ENCODE peak calls at places on chromosome 16, in nine cellular contexts. R is Calu3, Y is nephron progenitor cell, D is dorsolateral prefrontal cortex, Z is coronary artery, F is transverse colon, J is AG09309, G is MM.1S, S is cardiac muscle cell. B is an unnamed sample.
A peak's percentile ranks its signal among the peaks of the same experiment; 100 is the strongest.

GRCh38 chr16:12868169-12868568 is 33.2 kb upstream of the SHISA9 start:
- DNase-seq in J (no peak), G (no peak), Y (no peak), Z (no peak), S (no peak), D (no peak), R (no peak), F (no peak), B (no peak)

GRCh38 chr16:50273888-50274770 is 7.8 kb downstream of the ADCY7 start:
- DNase-seq in S (no peak), G (peak; percentile 74), J (no peak), R (no peak), D (no peak), F (peak; percentile 60), Y (no peak), Z (no peak), B (peak; percentile 73)

GRCh38 chr16:9012848-9013507 is 49.3 kb upstream of the USP7 start:
- DNase-seq in R (no peak), S (peak; percentile 23), Y (peak; percentile 60), J (no peak), F (no peak), Z (no peak), D (peak; percentile 58), G (no peak), B (peak; percentile 21)

GRCh38 chr16:22192261-22193133 is 13.6 kb upstream of the EEF2K start:
- DNase-seq in J (peak; percentile 71), R (peak; percentile 63), S (peak; percentile 98), F (peak; percentile 86), Y (peak; percentile 19), G (peak; percentile 85), Z (peak; percentile 94), D (peak; percentile 72), B (peak; percentile 95)

GRCh38 chr16:3857189-3858013 is 23.1 kb downstream of the CREBBP start:
- DNase-seq in F (peak; percentile 30), J (no peak), D (no peak), G (peak; percentile 14), R (no peak), Y (no peak), Z (no peak), S (peak; percentile 89), B (no peak)

GRCh38 chr16:11604783-11605563 is 18.3 kb upstream of the LITAF start:
- DNase-seq in J (no peak), F (peak; percentile 54), G (no peak), Z (peak; percentile 81), D (no peak), R (no peak), S (peak; percentile 94), Y (no peak), B (no peak)

GRCh38 chr16:73068546-73069401 is 20.8 kb upstream of the ZFHX3 start:
- DNase-seq in F (peak; percentile 57), Z (peak; percentile 95), S (peak; percentile 94), Y (no peak), R (peak; percentile 66), J (peak; percentile 93), G (no peak), D (no peak), B (no peak)

GRCh38 chr16:53817812-53818211 is 113.9 kb downstream of the FTO start:
- DNase-seq in S (peak; percentile 39), F (no peak), G (no peak), J (no peak), Z (no peak), Y (no peak), R (no peak), D (no peak), B (no peak)

GRCh38 chr16:52357711-52358110 is 189.2 kb downstream of the TOX3 start:
- DNase-seq in S (no peak), G (no peak), F (no peak), J (no peak), R (no peak), D (no peak), Z (no peak), Y (no peak), B (no peak)

GRCh38 chr16:29675811-29676643 is 3.0 kb upstream of the QPRT start:
- DNase-seq in Y (no peak), D (peak; percentile 29), J (no peak), G (peak; percentile 23), S (peak; percentile 53), F (no peak), Z (no peak), R (no peak), B (no peak)

GRCh38 chr16:24044467-24044866 is 208.7 kb downstream of the PRKCB start:
- DNase-seq in R (no peak), J (no peak), Z (no peak), G (no peak), F (no peak), S (no peak), D (no peak), Y (no peak), B (no peak)

GRCh38 chr16:24046442-24046841 is 209.7 kb upstream of the CACNG3 start:
- DNase-seq in S (no peak), G (no peak), F (no peak), D (no peak), Z (no peak), R (no peak), J (no peak), Y (no peak), B (no peak)

GRCh38 chr16:24049113-24049512 is 207.0 kb upstream of the CACNG3 start:
- DNase-seq in F (no peak), Y (no peak), Z (no peak), J (no peak), R (no peak), S (no peak), D (no peak), G (no peak), B (no peak)

GRCh38 chr16:24041834-24042631 is 206.2 kb downstream of the PRKCB start:
- DNase-seq in D (peak; percentile 88), Y (peak; percentile 83), J (peak; percentile 4), G (peak; percentile 74), F (peak; percentile 72), R (peak; percentile 83), S (peak; percentile 64), Z (no peak), B (peak; percentile 92)

GRCh38 chr16:24045641-24046040 is 209.9 kb downstream of the PRKCB start:
- DNase-seq in R (peak; percentile 25), S (no peak), J (no peak), G (no peak), Z (no peak), F (no peak), D (peak; percentile 36), Y (peak; percentile 40), B (no peak)
- TF ChIP-seq CTCF in R (peak; percentile 33), S (peak; percentile 7), J (no peak), G (no peak), Z (no peak), F (no peak), D (peak; percentile 53), Y (peak; percentile 59), B (no peak)

GRCh38 chr16:23302045-23302956 is at the start of gene SCNN1B:
- DNase-seq in Z (no peak), F (peak; percentile 86), R (peak; percentile 21), G (peak; percentile 91), D (no peak), J (no peak), Y (peak; percentile 65), S (no peak), B (peak; percentile 4)
- TF ChIP-seq CTCF in Z (no peak), F (no peak), R (no peak), G (peak; percentile 9), D (no peak), J (no peak), Y (no peak), S (no peak), B (no peak)

GRCh38 chr16:81818514-81819304 is 39.6 kb downstream of the PLCG2 start:
- DNase-seq in J (no peak), G (no peak), F (no peak), S (no peak), R (no peak), Y (no peak), D (no peak), Z (no peak), B (no peak)

GRCh38 chr16:81823734-81824133 is 44.6 kb downstream of the PLCG2 start:
- DNase-seq in R (no peak), F (no peak), J (no peak), S (no peak), Y (no peak), Z (no peak), G (no peak), D (no peak), B (no peak)

GRCh38 chr16:81821422-81822128 is 42.5 kb downstream of the PLCG2 start:
- DNase-seq in F (peak; percentile 33), Y (no peak), G (peak; percentile 76), Z (no peak), J (no peak), D (no peak), S (no peak), R (no peak), B (no peak)

GRCh38 chr16:81826523-81826922 is 47.4 kb downstream of the PLCG2 start:
- DNase-seq in Y (no peak), Z (no peak), R (no peak), S (no peak), J (no peak), G (no peak), D (no peak), F (no peak), B (no peak)

DNA sequence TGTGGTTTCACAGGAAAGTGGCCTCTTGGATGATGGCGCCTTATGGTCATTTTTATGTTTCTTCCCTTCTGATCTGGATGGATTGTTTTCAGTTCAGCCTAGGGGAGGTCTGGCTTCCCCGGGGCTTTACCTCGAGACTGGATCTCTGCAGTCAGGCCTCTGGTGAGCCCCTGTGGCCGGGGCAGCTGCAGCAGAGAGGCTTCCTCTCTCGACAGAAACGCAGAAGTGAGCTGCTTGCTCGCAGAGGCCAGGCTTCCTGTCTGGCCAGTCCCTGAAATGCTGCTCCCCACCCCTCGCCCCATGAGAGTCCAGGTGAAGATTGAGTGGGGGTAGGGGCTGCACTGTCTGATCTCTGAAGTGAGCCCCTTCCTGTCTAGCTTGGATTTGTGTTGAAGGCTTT is 44.0 kb downstream of the PLCG2 start:
- DNase-seq in F (peak; percentile 73), Z (no peak), D (no peak), R (no peak), J (no peak), S (no peak), Y (no peak), G (peak; percentile 63), B (no peak)
- TF ChIP-seq CTCF in F (no peak), Z (no peak), D (no peak), R (no peak), J (no peak), S (no peak), Y (no peak), G (no peak), B (no peak)

GRCh38 chr16:67979955-67980678 is at the start of gene DPEP3:
- DNase-seq in J (no peak), Y (no peak), Z (peak; percentile 68), R (no peak), F (no peak), D (no peak), S (peak; percentile 5), G (no peak), B (no peak)
- TF ChIP-seq CTCF in J (peak; percentile 5), Y (no peak), Z (no peak), R (no peak), F (peak; percentile 8), D (no peak), S (peak; percentile 45), G (no peak), B (peak; percentile 39)

GRCh38 chr16:88060524-88061219 is 109.4 kb downstream of the BANP start:
- DNase-seq in F (no peak), Z (no peak), R (no peak), J (no peak), D (no peak), G (no peak), Y (no peak), S (no peak), B (no peak)
- TF ChIP-seq CTCF in F (no peak), Z (no peak), R (no peak), J (no peak), D (no peak), G (no peak), Y (no peak), S (no peak), B (no peak)

GRCh38 chr16:57113042-57113453 is 20.7 kb downstream of the CPNE2 start:
- DNase-seq in Y (no peak), J (no peak), G (no peak), D (peak; percentile 56), Z (no peak), S (peak; percentile 48), R (no peak), F (no peak), B (no peak)
- TF ChIP-seq CTCF in Y (no peak), J (no peak), G (no peak), D (no peak), Z (no peak), S (no peak), R (no peak), F (no peak), B (no peak)